ENCODE peak calls at places on chromosomes 6 and 20, in eight cellular contexts. D, F, H, T, M, O, P and B are unnamed samples.

GRCh38 chr6:128508588-128509296 is 11.7 kb downstream of the PTPRK start:
- DNase-seq in T (no peak), F (no peak), M (no peak), D (no peak), O (peak; percentile 67), H (no peak), P (no peak), B (no peak)

GRCh38 chr6:116764961-116765841 is at the start of gene FAM162B:
- DNase-seq in O (no peak), D (peak; percentile 8), P (peak; percentile 23), F (no peak), H (peak; percentile 67), T (no peak), M (no peak), B (no peak)

GRCh38 chr6:28212510-28213212 is 12.4 kb upstream of the ZSCAN9 start:
- DNase-seq in D (peak; percentile 50), M (peak; percentile 95), T (peak; percentile 77), O (peak; percentile 73), H (no peak), F (no peak), P (no peak), B (no peak)

GRCh38 chr6:45971287-45971686 is 44.4 kb downstream of the CLIC5 start:
- DNase-seq in D (no peak), O (no peak), F (no peak), H (no peak), M (no peak), P (no peak), T (no peak), B (no peak)

GRCh38 chr20:10357974-10358373 is 76.0 kb downstream of the MKKS start:
- DNase-seq in H (no peak), P (no peak), F (no peak), O (no peak), M (no peak), T (no peak), D (no peak), B (no peak)

GRCh38 chr20:59017493-59018231 is 1.6 kb upstream of the TUBB1 start:
- DNase-seq in M (no peak), P (no peak), H (peak; percentile 50), O (no peak), F (no peak), D (no peak), T (no peak), B (no peak)

GRCh38 chr20:51457281-51457932 is 85.1 kb downstream of the NFATC2 start:
- DNase-seq in D (no peak), O (peak; percentile 40), T (no peak), F (no peak), H (peak; percentile 90), P (peak; percentile 77), M (no peak), B (no peak)

GRCh38 chr20:1489764-1490436 is 1.3 kb downstream of the SIRPB2 start:
- DNase-seq in M (no peak), T (no peak), O (no peak), D (no peak), P (no peak), F (no peak), H (peak; percentile 72), B (no peak)

GRCh38 chr20:56440346-56441007 is 27.9 kb upstream of the RTF2 start:
- DNase-seq in H (peak; percentile 22), T (peak; percentile 58), M (no peak), P (no peak), O (no peak), F (no peak), D (peak; percentile 18), B (no peak)

GRCh38 chr6:39670519-39670918 is 54.7 kb downstream of the KIF6 start:
- DNase-seq in T (no peak), O (no peak), H (no peak), F (no peak), D (no peak), P (no peak), M (no peak), B (no peak)

GRCh38 chr20:35697696-35698297 is 1.4 kb downstream of the NFS1 start:
- DNase-seq in H (peak; percentile 35), F (peak; percentile 15), M (no peak), T (no peak), P (no peak), O (no peak), D (no peak), B (no peak)

GRCh38 chr6:101150226-101150625 is 243.3 kb upstream of the GRIK2 start:
- DNase-seq in F (no peak), T (no peak), P (no peak), H (no peak), D (no peak), O (no peak), M (no peak), B (no peak)

GRCh38 chr6:147390909-147391536 is 117.5 kb upstream of the SAMD5 start:
- DNase-seq in D (no peak), H (no peak), F (no peak), P (no peak), M (peak; percentile 34), T (no peak), O (peak; percentile 2), B (no peak)

GRCh38 chr6:162058281-162058875 is 669.2 kb downstream of the PRKN start:
- DNase-seq in F (peak; percentile 73), O (peak; percentile 62), D (no peak), T (no peak), H (no peak), M (no peak), P (no peak), B (no peak)

DNA sequence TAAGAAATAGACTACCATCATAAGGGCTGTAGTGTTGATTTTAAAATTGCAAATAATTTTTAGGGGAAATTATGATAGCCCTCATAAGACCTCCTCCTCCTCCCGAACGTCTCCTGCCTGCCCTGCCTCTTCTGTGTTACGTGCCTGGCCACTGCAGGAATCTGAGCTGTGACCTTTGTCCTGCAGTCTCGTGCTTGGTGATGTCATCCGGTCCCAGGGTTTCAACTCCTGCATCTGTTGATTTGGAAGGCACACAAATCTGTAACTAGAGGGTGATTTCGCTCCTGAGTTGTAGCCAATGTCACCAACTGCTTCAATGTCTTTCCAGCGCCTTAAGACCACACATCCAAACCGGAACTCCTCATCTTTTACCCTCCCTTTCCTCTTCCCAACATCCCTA is 163.2 kb downstream of the AIG1 start:
- DNase-seq in T (no peak), D (peak; percentile 69), O (no peak), P (peak; percentile 37), F (no peak), H (no peak), M (no peak), B (no peak)
- TF ChIP-seq EP300 in T (no peak), D (no peak), O (no peak), P (no peak), F (no peak), H (no peak), M (no peak), B (no peak)

DNA sequence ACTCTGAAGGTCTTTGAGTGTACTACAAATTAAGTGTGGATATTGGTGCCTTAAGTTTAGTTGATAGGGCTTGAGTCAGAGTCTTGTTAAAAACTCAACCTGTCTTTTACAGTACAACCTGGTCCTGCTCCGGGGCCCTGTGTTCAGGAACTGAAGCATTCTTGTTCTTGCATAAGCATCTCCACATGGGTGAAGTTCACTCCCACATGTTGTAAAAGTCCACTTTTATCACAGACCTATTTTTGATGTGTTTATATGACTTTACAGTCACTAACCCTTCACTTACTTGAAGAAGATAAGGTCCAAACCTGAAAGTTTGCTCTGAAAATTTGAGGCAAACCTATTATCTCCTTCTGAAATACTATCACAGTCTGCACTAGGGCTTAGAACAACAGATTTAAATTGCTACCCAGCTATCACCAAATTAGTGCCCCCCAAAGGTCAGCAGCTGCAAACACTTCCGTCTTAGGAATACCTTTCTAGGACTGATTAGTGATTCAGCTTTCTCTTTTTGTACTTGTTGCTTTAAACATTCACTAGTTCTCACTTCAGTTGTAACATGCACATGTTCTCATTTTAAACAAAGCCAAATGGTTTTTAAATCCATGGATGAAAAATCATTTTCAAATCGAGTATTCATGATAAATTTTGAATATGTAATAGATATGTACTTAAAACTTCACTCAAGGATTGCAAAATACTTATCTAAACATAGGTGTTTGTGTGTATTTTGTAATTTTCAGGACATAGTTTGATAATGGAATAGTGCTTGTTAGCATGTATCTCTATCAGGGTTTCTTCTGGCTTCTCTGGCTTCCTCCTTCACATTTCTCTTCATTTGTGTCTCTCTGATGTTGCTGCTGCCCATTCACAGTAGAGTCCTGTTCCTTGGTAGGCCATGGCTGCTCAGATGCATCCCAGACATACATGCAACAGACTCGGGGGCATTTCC is 469.8 kb upstream of the SOX4 start:
- DNase-seq in O (no peak), P (no peak), F (no peak), D (no peak), M (peak; percentile 18), T (no peak), H (no peak), B (no peak)
- TF ChIP-seq EP300 in O (no peak), P (no peak), F (no peak), D (no peak), M (no peak), T (no peak), H (no peak), B (no peak)

DNA sequence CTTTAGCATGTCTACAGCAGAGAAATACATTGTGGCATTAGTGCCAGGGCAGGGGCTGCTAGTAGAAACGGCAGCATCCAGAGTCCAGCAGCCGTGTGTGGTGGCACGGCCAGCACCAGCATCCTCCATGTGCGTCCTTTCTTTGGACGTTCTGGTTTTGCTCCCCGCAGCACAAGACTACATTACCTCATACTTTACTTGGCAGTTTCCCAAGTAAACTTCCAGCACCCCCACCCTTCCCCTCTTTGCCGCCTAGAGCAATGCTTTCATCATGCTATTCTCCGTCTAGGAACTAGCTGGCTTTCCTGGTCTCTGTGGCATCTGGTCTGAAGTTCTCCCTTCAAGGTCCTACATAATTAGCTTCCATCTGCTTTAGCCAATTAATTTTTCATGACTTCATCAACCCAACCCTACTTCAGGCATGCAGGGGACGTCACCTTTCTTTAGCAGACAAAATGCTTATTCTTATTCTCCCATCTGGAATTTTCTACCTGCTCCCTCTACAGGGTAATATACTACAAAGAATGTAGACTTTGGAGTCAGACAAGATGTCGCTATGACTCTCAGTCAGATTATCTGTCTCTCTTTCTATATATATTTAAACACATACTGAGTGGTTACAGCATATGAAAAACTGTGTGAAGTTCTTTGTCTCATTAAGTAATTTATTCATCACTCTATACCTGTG is 67.5 kb downstream of the BLOC1S5 start:
- DNase-seq in P (no peak), D (no peak), H (peak; percentile 73), M (peak; percentile 38), T (no peak), F (no peak), O (no peak), B (no peak)
- TF ChIP-seq EP300 in P (no peak), D (no peak), H (no peak), M (no peak), T (no peak), F (no peak), O (no peak), B (no peak)

GRCh38 chr6:55777461-55777860 is 97.9 kb downstream of the BMP5 start:
- DNase-seq in M (no peak), D (no peak), O (no peak), F (no peak), P (no peak), H (no peak), T (no peak), B (no peak)

GRCh38 chr6:55776131-55776530 is 99.3 kb downstream of the BMP5 start:
- DNase-seq in T (no peak), D (no peak), M (no peak), P (no peak), H (no peak), O (no peak), F (no peak), B (no peak)

GRCh38 chr6:55773620-55774019 is 101.8 kb downstream of the BMP5 start:
- DNase-seq in P (no peak), M (no peak), H (no peak), T (no peak), D (no peak), O (no peak), F (no peak), B (no peak)

GRCh38 chr6:55772730-55773129 is 102.7 kb downstream of the BMP5 start:
- DNase-seq in T (no peak), D (no peak), O (no peak), F (no peak), M (no peak), H (no peak), P (no peak), B (no peak)

GRCh38 chr6:55774542-55775318 is 100.7 kb downstream of the BMP5 start:
- DNase-seq in M (no peak), O (no peak), H (no peak), F (no peak), T (no peak), P (no peak), D (no peak), B (no peak)
- TF ChIP-seq EP300 in M (no peak), O (no peak), H (no peak), F (no peak), T (no peak), P (no peak), D (no peak), B (no peak)